ENCODE peak calls at places on chromosomes 1 and 21, in seven cellular contexts. One of them, this sample, is unnamed.

GRCh38 chr1:203871114-203871875 is 9.9 kb downstream of the SNRPE start:
- DNase-seq in HFF-Myc: peak
- DNase-seq in psoas muscle: no peak
- DNase-seq in thyroid gland: peak
- DNase-seq in AG10803: peak
- DNase-seq in right lobe of liver: peak
- DNase-seq in dorsolateral prefrontal cortex: peak
- DNase-seq in this sample: peak

GRCh38 chr1:116404699-116405098 is 31.7 kb downstream of the ATP1A1 start:
- DNase-seq in HFF-Myc: no peak
- DNase-seq in psoas muscle: no peak
- DNase-seq in thyroid gland: no peak
- DNase-seq in AG10803: no peak
- DNase-seq in right lobe of liver: no peak
- DNase-seq in dorsolateral prefrontal cortex: no peak
- DNase-seq in this sample: no peak

GRCh38 chr1:93878501-93878888 is 511 bp downstream of the DNTTIP2 start:
- DNase-seq in HFF-Myc: no peak
- DNase-seq in psoas muscle: peak
- DNase-seq in thyroid gland: peak
- DNase-seq in AG10803: peak
- DNase-seq in right lobe of liver: peak
- DNase-seq in dorsolateral prefrontal cortex: peak
- DNase-seq in this sample: peak

GRCh38 chr1:248872752-248873408 is 14.0 kb upstream of the ZNF692 start:
- DNase-seq in HFF-Myc: no peak
- DNase-seq in psoas muscle: peak
- DNase-seq in thyroid gland: peak
- DNase-seq in AG10803: peak
- DNase-seq in right lobe of liver: no peak
- DNase-seq in dorsolateral prefrontal cortex: peak
- DNase-seq in this sample: peak

GRCh38 chr1:25820247-25821111 is 725 bp downstream of the MTFR1L start:
- DNase-seq in HFF-Myc: no peak
- DNase-seq in psoas muscle: peak
- DNase-seq in thyroid gland: peak
- DNase-seq in AG10803: peak
- DNase-seq in right lobe of liver: no peak
- DNase-seq in dorsolateral prefrontal cortex: no peak
- DNase-seq in this sample: peak

GRCh38 chr21:31514598-31514997 is 144.9 kb upstream of the SOD1 start:
- DNase-seq in HFF-Myc: no peak
- DNase-seq in psoas muscle: no peak
- DNase-seq in thyroid gland: no peak
- DNase-seq in AG10803: no peak
- DNase-seq in right lobe of liver: no peak
- DNase-seq in dorsolateral prefrontal cortex: peak
- DNase-seq in this sample: no peak

GRCh38 chr1:19872190-19872589 is 10.0 kb upstream of the OTUD3 start:
- DNase-seq in HFF-Myc: no peak
- DNase-seq in psoas muscle: no peak
- DNase-seq in thyroid gland: no peak
- DNase-seq in AG10803: peak
- DNase-seq in right lobe of liver: peak
- DNase-seq in dorsolateral prefrontal cortex: no peak
- DNase-seq in this sample: no peak

GRCh38 chr1:214568328-214568727 is 16.9 kb upstream of the PTPN14 start:
- DNase-seq in HFF-Myc: no peak
- DNase-seq in psoas muscle: no peak
- DNase-seq in thyroid gland: peak
- DNase-seq in AG10803: no peak
- DNase-seq in right lobe of liver: no peak
- DNase-seq in dorsolateral prefrontal cortex: no peak
- DNase-seq in this sample: no peak

GRCh38 chr1:154971341-154971998 is 923 bp upstream of the SHC1 start:
- DNase-seq in HFF-Myc: no peak
- DNase-seq in psoas muscle: peak
- DNase-seq in thyroid gland: peak
- DNase-seq in AG10803: no peak
- DNase-seq in right lobe of liver: peak
- DNase-seq in dorsolateral prefrontal cortex: no peak
- DNase-seq in this sample: no peak
- H3K4me3 ChIP-seq in HFF-Myc: peak
- H3K4me3 ChIP-seq in psoas muscle: peak
- H3K4me3 ChIP-seq in thyroid gland: no peak
- H3K4me3 ChIP-seq in AG10803: peak
- H3K4me3 ChIP-seq in right lobe of liver: peak
- H3K4me3 ChIP-seq in dorsolateral prefrontal cortex: peak
- H3K4me3 ChIP-seq in this sample: peak

GRCh38 chr21:43342301-43342881 is 84.5 kb downstream of the SIK1 start:
- DNase-seq in HFF-Myc: no peak
- DNase-seq in psoas muscle: no peak
- DNase-seq in thyroid gland: no peak
- DNase-seq in AG10803: no peak
- DNase-seq in right lobe of liver: no peak
- DNase-seq in dorsolateral prefrontal cortex: no peak
- DNase-seq in this sample: no peak
- H3K4me3 ChIP-seq in HFF-Myc: no peak
- H3K4me3 ChIP-seq in psoas muscle: no peak
- H3K4me3 ChIP-seq in thyroid gland: no peak
- H3K4me3 ChIP-seq in AG10803: no peak
- H3K4me3 ChIP-seq in right lobe of liver: no peak
- H3K4me3 ChIP-seq in dorsolateral prefrontal cortex: no peak
- H3K4me3 ChIP-seq in this sample: no peak

DNA sequence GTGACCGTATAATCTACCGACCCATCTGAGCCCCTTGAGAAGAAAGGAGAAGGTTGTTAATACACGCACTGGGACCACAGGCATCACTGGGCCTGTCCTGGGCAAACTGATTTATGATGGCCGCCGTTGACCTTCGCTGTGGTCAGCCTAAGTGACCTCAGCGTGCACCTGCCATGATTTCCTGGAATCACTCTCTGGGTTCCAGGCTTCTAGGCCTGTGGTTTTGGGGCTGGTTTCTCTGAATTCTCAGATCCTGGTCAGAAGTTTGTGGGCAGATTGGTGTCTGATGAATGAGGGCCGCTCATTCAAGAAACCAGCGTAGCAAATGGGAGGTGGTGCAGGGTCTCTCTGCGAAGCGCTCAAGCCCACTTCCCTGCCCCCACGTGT is 64.0 kb downstream of the SIK1 start:
- DNase-seq in HFF-Myc: no peak
- DNase-seq in psoas muscle: no peak
- DNase-seq in thyroid gland: no peak
- DNase-seq in AG10803: no peak
- DNase-seq in right lobe of liver: no peak
- DNase-seq in dorsolateral prefrontal cortex: no peak
- DNase-seq in this sample: no peak
- H3K4me3 ChIP-seq in HFF-Myc: no peak
- H3K4me3 ChIP-seq in psoas muscle: no peak
- H3K4me3 ChIP-seq in thyroid gland: no peak
- H3K4me3 ChIP-seq in AG10803: no peak
- H3K4me3 ChIP-seq in right lobe of liver: no peak
- H3K4me3 ChIP-seq in dorsolateral prefrontal cortex: no peak
- H3K4me3 ChIP-seq in this sample: peak

GRCh38 chr21:33544451-33544850 is 1.6 kb downstream of the SON start:
- DNase-seq in HFF-Myc: no peak
- DNase-seq in psoas muscle: no peak
- DNase-seq in thyroid gland: no peak
- DNase-seq in AG10803: no peak
- DNase-seq in right lobe of liver: no peak
- DNase-seq in dorsolateral prefrontal cortex: no peak
- DNase-seq in this sample: no peak
- H3K4me3 ChIP-seq in HFF-Myc: peak
- H3K4me3 ChIP-seq in psoas muscle: peak
- H3K4me3 ChIP-seq in thyroid gland: peak
- H3K4me3 ChIP-seq in AG10803: peak
- H3K4me3 ChIP-seq in right lobe of liver: peak
- H3K4me3 ChIP-seq in dorsolateral prefrontal cortex: peak
- H3K4me3 ChIP-seq in this sample: peak

GRCh38 chr1:59698386-59698785 is 116.4 kb upstream of the HOOK1 start:
- DNase-seq in HFF-Myc: no peak
- DNase-seq in psoas muscle: no peak
- DNase-seq in thyroid gland: no peak
- DNase-seq in AG10803: no peak
- DNase-seq in right lobe of liver: no peak
- DNase-seq in dorsolateral prefrontal cortex: no peak
- DNase-seq in this sample: no peak

GRCh38 chr1:59696421-59697115 is 118.2 kb upstream of the HOOK1 start:
- DNase-seq in HFF-Myc: no peak
- DNase-seq in psoas muscle: no peak
- DNase-seq in thyroid gland: no peak
- DNase-seq in AG10803: no peak
- DNase-seq in right lobe of liver: no peak
- DNase-seq in dorsolateral prefrontal cortex: no peak
- DNase-seq in this sample: peak

GRCh38 chr1:59695301-59695700 is 119.4 kb upstream of the HOOK1 start:
- DNase-seq in HFF-Myc: no peak
- DNase-seq in psoas muscle: no peak
- DNase-seq in thyroid gland: no peak
- DNase-seq in AG10803: peak
- DNase-seq in right lobe of liver: no peak
- DNase-seq in dorsolateral prefrontal cortex: no peak
- DNase-seq in this sample: no peak

GRCh38 chr1:59699227-59699847 is 115.4 kb upstream of the HOOK1 start:
- DNase-seq in HFF-Myc: no peak
- DNase-seq in psoas muscle: no peak
- DNase-seq in thyroid gland: no peak
- DNase-seq in AG10803: peak
- DNase-seq in right lobe of liver: no peak
- DNase-seq in dorsolateral prefrontal cortex: no peak
- DNase-seq in this sample: peak

DNA sequence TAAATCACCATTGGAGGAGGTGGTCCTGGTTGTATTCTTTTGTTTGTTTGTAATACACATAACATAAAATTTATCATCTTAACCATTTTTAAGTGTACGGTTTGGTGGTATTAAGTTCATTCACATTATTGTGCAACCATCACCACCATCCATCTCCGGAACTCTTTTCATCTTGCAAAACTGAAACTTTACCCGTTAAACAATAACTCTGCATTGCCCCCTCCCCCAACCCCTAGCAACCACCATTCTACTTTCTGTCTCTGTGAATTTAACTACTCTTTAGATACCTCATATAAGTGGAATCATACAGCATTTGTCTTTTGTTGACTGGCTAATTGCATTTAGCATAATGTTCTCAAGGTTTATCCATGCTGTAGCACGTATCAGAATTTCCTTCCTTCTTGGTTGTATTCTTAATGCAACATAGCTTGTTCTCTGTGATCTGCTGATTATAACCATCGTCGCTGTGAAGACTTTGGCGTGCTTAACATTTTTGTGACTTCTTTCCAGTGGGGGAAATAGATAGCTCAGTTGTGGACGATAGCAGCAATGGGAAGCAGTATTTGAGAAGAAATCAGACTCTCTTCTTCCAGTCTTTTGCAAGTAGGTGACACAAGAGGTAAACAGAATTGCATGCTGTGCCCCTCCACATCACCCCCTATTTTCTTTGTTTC is 117.5 kb upstream of the HOOK1 start:
- DNase-seq in HFF-Myc: no peak
- DNase-seq in psoas muscle: no peak
- DNase-seq in thyroid gland: no peak
- DNase-seq in AG10803: no peak
- DNase-seq in right lobe of liver: no peak
- DNase-seq in dorsolateral prefrontal cortex: no peak
- DNase-seq in this sample: peak
- H3K4me3 ChIP-seq in HFF-Myc: no peak
- H3K4me3 ChIP-seq in psoas muscle: peak
- H3K4me3 ChIP-seq in thyroid gland: no peak
- H3K4me3 ChIP-seq in AG10803: no peak
- H3K4me3 ChIP-seq in right lobe of liver: no peak
- H3K4me3 ChIP-seq in dorsolateral prefrontal cortex: no peak
- H3K4me3 ChIP-seq in this sample: no peak

DNA sequence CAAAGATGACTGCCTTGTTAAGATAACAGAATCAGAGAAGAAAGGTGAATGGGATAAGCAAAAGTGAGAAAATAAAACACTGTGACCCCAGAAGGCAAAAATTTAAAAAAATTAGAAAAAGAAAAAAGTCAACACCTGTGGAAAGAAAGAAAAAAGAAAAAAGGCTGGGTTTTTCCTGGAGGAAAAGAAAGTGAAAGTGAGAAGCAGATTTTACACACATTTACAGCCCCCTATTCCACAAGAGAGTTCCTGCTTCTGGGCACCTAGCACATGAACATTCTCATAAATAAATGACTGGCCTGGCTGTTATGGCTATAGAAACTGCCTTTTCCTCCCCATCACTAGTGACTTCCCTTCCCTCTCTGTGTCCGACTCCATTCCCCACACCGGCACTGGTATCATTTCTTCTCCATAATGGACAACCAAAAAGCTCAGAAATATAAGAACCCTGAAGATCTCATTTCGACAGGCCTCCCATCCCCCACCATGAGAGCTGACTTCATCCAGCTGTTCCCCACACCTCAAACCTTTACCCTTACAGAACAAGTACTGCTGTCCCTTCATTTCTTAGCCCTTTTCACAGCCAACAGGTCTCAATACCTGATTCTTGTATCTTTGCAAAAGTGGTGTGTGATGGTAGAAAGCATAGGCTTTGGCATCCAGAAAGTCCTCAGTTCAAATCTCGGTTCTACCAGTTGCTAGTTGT is 12.6 kb downstream of the MTF1 start:
- DNase-seq in HFF-Myc: no peak
- DNase-seq in psoas muscle: no peak
- DNase-seq in thyroid gland: no peak
- DNase-seq in AG10803: no peak
- DNase-seq in right lobe of liver: no peak
- DNase-seq in dorsolateral prefrontal cortex: no peak
- DNase-seq in this sample: peak
- H3K4me3 ChIP-seq in HFF-Myc: no peak
- H3K4me3 ChIP-seq in psoas muscle: no peak
- H3K4me3 ChIP-seq in thyroid gland: no peak
- H3K4me3 ChIP-seq in AG10803: no peak
- H3K4me3 ChIP-seq in right lobe of liver: no peak
- H3K4me3 ChIP-seq in dorsolateral prefrontal cortex: no peak
- H3K4me3 ChIP-seq in this sample: peak

GRCh38 chr21:25292396-25292795 is 314.9 kb downstream of the MRPL39 start:
- DNase-seq in HFF-Myc: no peak
- DNase-seq in psoas muscle: no peak
- DNase-seq in thyroid gland: no peak
- DNase-seq in AG10803: no peak
- DNase-seq in right lobe of liver: no peak
- DNase-seq in dorsolateral prefrontal cortex: no peak
- DNase-seq in this sample: no peak
- H3K4me3 ChIP-seq in HFF-Myc: no peak
- H3K4me3 ChIP-seq in psoas muscle: no peak
- H3K4me3 ChIP-seq in thyroid gland: no peak
- H3K4me3 ChIP-seq in AG10803: no peak
- H3K4me3 ChIP-seq in right lobe of liver: no peak
- H3K4me3 ChIP-seq in dorsolateral prefrontal cortex: no peak
- H3K4me3 ChIP-seq in this sample: no peak